ENCODE peak calls at places on chromosomes 16 and 17, in nine cellular contexts. One of them, this sample, is unnamed.

GRCh38 chr17:41771389-41772206 is 14.9 kb downstream of the JUP start:
- DNase-seq in NCI-H524: no peak
- DNase-seq in HEK293T: no peak
- DNase-seq in head of caudate nucleus: no peak
- DNase-seq in dermis blood vessel endothelial cell: no peak
- DNase-seq in CD4-positive, CD25-positive, alpha-beta regulatory T cell: no peak
- DNase-seq in activated CD4-positive, alpha-beta T cell treated with anti-CD3 and anti-CD28 coated beads, Interleukin-2, amount 10 ng/mL, durations not matched to agents 7 days and 5 days: no peak
- DNase-seq in EL: no peak
- DNase-seq in GM20000: no peak
- DNase-seq in this sample: no peak

GRCh38 chr16:15636392-15636873 is 6.5 kb downstream of the MARF1 start:
- DNase-seq in NCI-H524: no peak
- DNase-seq in CD4-positive, CD25-positive, alpha-beta regulatory T cell: peak; percentile 68
- DNase-seq in EL: no peak
- DNase-seq in HEK293T: no peak
- DNase-seq in GM20000: peak; percentile 42
- DNase-seq in activated CD4-positive, alpha-beta T cell treated with anti-CD3 and anti-CD28 coated beads, Interleukin-2, amount 10 ng/mL, durations not matched to agents 7 days and 5 days: peak; percentile 22
- DNase-seq in dermis blood vessel endothelial cell: peak; percentile 17
- DNase-seq in head of caudate nucleus: no peak
- DNase-seq in this sample: no peak

GRCh38 chr17:77719806-77720205 is 238.7 kb upstream of the TNRC6C start:
- DNase-seq in CD4-positive, CD25-positive, alpha-beta regulatory T cell: no peak
- DNase-seq in activated CD4-positive, alpha-beta T cell treated with anti-CD3 and anti-CD28 coated beads, Interleukin-2, amount 10 ng/mL, durations not matched to agents 7 days and 5 days: peak; percentile 2
- DNase-seq in EL: no peak
- DNase-seq in head of caudate nucleus: no peak
- DNase-seq in GM20000: no peak
- DNase-seq in HEK293T: no peak
- DNase-seq in dermis blood vessel endothelial cell: no peak
- DNase-seq in NCI-H524: no peak
- DNase-seq in this sample: no peak

GRCh38 chr16:17384473-17384872 is 86.3 kb downstream of the XYLT1 start:
- DNase-seq in head of caudate nucleus: no peak
- DNase-seq in NCI-H524: no peak
- DNase-seq in HEK293T: no peak
- DNase-seq in activated CD4-positive, alpha-beta T cell treated with anti-CD3 and anti-CD28 coated beads, Interleukin-2, amount 10 ng/mL, durations not matched to agents 7 days and 5 days: no peak
- DNase-seq in EL: no peak
- DNase-seq in CD4-positive, CD25-positive, alpha-beta regulatory T cell: no peak
- DNase-seq in GM20000: no peak
- DNase-seq in dermis blood vessel endothelial cell: no peak
- DNase-seq in this sample: no peak

GRCh38 chr17:34639706-34640425 is 60.5 kb downstream of the TMEM132E start:
- DNase-seq in GM20000: no peak
- DNase-seq in dermis blood vessel endothelial cell: no peak
- DNase-seq in activated CD4-positive, alpha-beta T cell treated with anti-CD3 and anti-CD28 coated beads, Interleukin-2, amount 10 ng/mL, durations not matched to agents 7 days and 5 days: no peak
- DNase-seq in CD4-positive, CD25-positive, alpha-beta regulatory T cell: no peak
- DNase-seq in NCI-H524: peak; percentile 95
- DNase-seq in EL: no peak
- DNase-seq in head of caudate nucleus: no peak
- DNase-seq in HEK293T: no peak
- DNase-seq in this sample: peak; percentile 26

GRCh38 chr17:17904171-17905035 is 67.6 kb upstream of the SREBF1 start:
- DNase-seq in head of caudate nucleus: no peak
- DNase-seq in NCI-H524: no peak
- DNase-seq in activated CD4-positive, alpha-beta T cell treated with anti-CD3 and anti-CD28 coated beads, Interleukin-2, amount 10 ng/mL, durations not matched to agents 7 days and 5 days: no peak
- DNase-seq in EL: no peak
- DNase-seq in HEK293T: no peak
- DNase-seq in dermis blood vessel endothelial cell: no peak
- DNase-seq in CD4-positive, CD25-positive, alpha-beta regulatory T cell: no peak
- DNase-seq in GM20000: no peak
- DNase-seq in this sample: no peak

GRCh38 chr16:22948058-22948602 is 134.2 kb downstream of the HS3ST2 start:
- DNase-seq in dermis blood vessel endothelial cell: no peak
- DNase-seq in EL: no peak
- DNase-seq in NCI-H524: no peak
- DNase-seq in head of caudate nucleus: no peak
- DNase-seq in CD4-positive, CD25-positive, alpha-beta regulatory T cell: no peak
- DNase-seq in HEK293T: no peak
- DNase-seq in GM20000: no peak
- DNase-seq in activated CD4-positive, alpha-beta T cell treated with anti-CD3 and anti-CD28 coated beads, Interleukin-2, amount 10 ng/mL, durations not matched to agents 7 days and 5 days: no peak
- DNase-seq in this sample: no peak

GRCh38 chr17:75753514-75754377 is 11.2 kb downstream of the GALK1 start:
- DNase-seq in GM20000: peak; percentile 96
- DNase-seq in CD4-positive, CD25-positive, alpha-beta regulatory T cell: peak; percentile 71
- DNase-seq in dermis blood vessel endothelial cell: peak; percentile 49
- DNase-seq in NCI-H524: peak; percentile 51
- DNase-seq in activated CD4-positive, alpha-beta T cell treated with anti-CD3 and anti-CD28 coated beads, Interleukin-2, amount 10 ng/mL, durations not matched to agents 7 days and 5 days: peak; percentile 62
- DNase-seq in EL: peak; percentile 81
- DNase-seq in head of caudate nucleus: peak; percentile 79
- DNase-seq in HEK293T: peak; percentile 91
- DNase-seq in this sample: peak; percentile 78

GRCh38 chr17:76137026-76137350 is 4.1 kb downstream of the FOXJ1 start:
- DNase-seq in activated CD4-positive, alpha-beta T cell treated with anti-CD3 and anti-CD28 coated beads, Interleukin-2, amount 10 ng/mL, durations not matched to agents 7 days and 5 days: no peak
- DNase-seq in head of caudate nucleus: no peak
- DNase-seq in EL: no peak
- DNase-seq in CD4-positive, CD25-positive, alpha-beta regulatory T cell: no peak
- DNase-seq in GM20000: no peak
- DNase-seq in dermis blood vessel endothelial cell: no peak
- DNase-seq in HEK293T: no peak
- DNase-seq in NCI-H524: no peak
- DNase-seq in this sample: no peak

GRCh38 chr17:74921769-74922168 is 1.3 kb downstream of the USH1G start:
- DNase-seq in GM20000: no peak
- DNase-seq in activated CD4-positive, alpha-beta T cell treated with anti-CD3 and anti-CD28 coated beads, Interleukin-2, amount 10 ng/mL, durations not matched to agents 7 days and 5 days: no peak
- DNase-seq in EL: no peak
- DNase-seq in HEK293T: no peak
- DNase-seq in head of caudate nucleus: no peak
- DNase-seq in NCI-H524: no peak
- DNase-seq in CD4-positive, CD25-positive, alpha-beta regulatory T cell: no peak
- DNase-seq in dermis blood vessel endothelial cell: no peak
- DNase-seq in this sample: no peak

GRCh38 chr17:40021471-40021961 is 6.3 kb downstream of the CSF3 start:
- DNase-seq in GM20000: no peak
- DNase-seq in EL: peak; percentile 99
- DNase-seq in NCI-H524: no peak
- DNase-seq in head of caudate nucleus: no peak
- DNase-seq in HEK293T: no peak
- DNase-seq in activated CD4-positive, alpha-beta T cell treated with anti-CD3 and anti-CD28 coated beads, Interleukin-2, amount 10 ng/mL, durations not matched to agents 7 days and 5 days: no peak
- DNase-seq in CD4-positive, CD25-positive, alpha-beta regulatory T cell: no peak
- DNase-seq in dermis blood vessel endothelial cell: peak; percentile 75
- DNase-seq in this sample: no peak

This sample was measured in lower lobe of right lung.